ENCODE peak calls at places on chromosome 22, in ten cellular contexts. A is COR-L47, L is AG09309, J is GM19239, X is SK-N-DZ, U is GDM1, Y is caudate nucleus, C is body of pancreas, P is astrocyte of the spinal cord, T is T follicular helper cell. M is an unnamed sample.
A peak's percentile ranks its signal among the peaks of the same experiment; 100 is the strongest.

GRCh38 chr22:39457047-39457545 is 284 bp downstream of the MGAT3 start:
- DNase-seq in A (no peak), L (no peak), J (no peak), X (no peak), U (no peak), Y (no peak), C (no peak), P (no peak), T (no peak), M (no peak)

GRCh38 chr22:47629273-47629711 is 866.8 kb downstream of the TBC1D22A start:
- DNase-seq in A (no peak), L (no peak), J (no peak), X (peak; percentile 49), U (no peak), Y (no peak), C (no peak), P (no peak), T (no peak), M (peak; percentile 35)

GRCh38 chr22:47656806-47657205 is 894.4 kb downstream of the TBC1D22A start:
- DNase-seq in A (no peak), L (no peak), J (no peak), X (no peak), U (no peak), Y (no peak), C (no peak), P (no peak), T (no peak), M (peak; percentile 13)

GRCh38 chr22:20297414-20298109 is 22.3 kb downstream of the DGCR6L start:
- DNase-seq in A (no peak), L (no peak), J (no peak), X (no peak), U (no peak), Y (no peak), C (no peak), P (no peak), T (no peak), M (no peak)

GRCh38 chr22:41369089-41369745 is 12.5 kb upstream of the TEF start:
- DNase-seq in A (no peak), L (no peak), J (no peak), X (no peak), U (no peak), Y (peak; percentile 24), C (peak; percentile 32), P (no peak), T (no peak), M (no peak)

GRCh38 chr22:48138855-48139254 is 1376.4 kb downstream of the TBC1D22A start:
- DNase-seq in A (no peak), L (no peak), J (no peak), X (no peak), U (peak; percentile 77), Y (no peak), C (no peak), P (no peak), T (no peak), M (no peak)

GRCh38 chr22:38802671-38803121 is 8.8 kb upstream of the DNAL4 start:
- DNase-seq in A (peak; percentile 60), L (peak; percentile 92), J (no peak), X (no peak), U (no peak), Y (no peak), C (peak; percentile 57), P (peak; percentile 86), T (no peak), M (no peak)

GRCh38 chr22:31082606-31083376 is 1.7 kb downstream of the SMTN start:
- DNase-seq in A (peak; percentile 36), L (no peak), J (peak; percentile 9), X (peak; percentile 55), U (peak; percentile 26), Y (no peak), C (peak; percentile 69), P (peak; percentile 26), T (peak; percentile 34), M (peak; percentile 71)

GRCh38 chr22:19911540-19912235 is 29.9 kb upstream of the COMT start:
- DNase-seq in A (no peak), L (no peak), J (no peak), X (no peak), U (no peak), Y (no peak), C (no peak), P (no peak), T (no peak), M (no peak)

GRCh38 chr22:20084547-20085413 is 4.7 kb downstream of the DGCR8 start:
- DNase-seq in A (peak; percentile 18), L (no peak), J (no peak), X (peak; percentile 67), U (no peak), Y (no peak), C (peak; percentile 31), P (no peak), T (no peak), M (peak; percentile 81)

GRCh38 chr22:48100685-48101417 is 1338.4 kb downstream of the TBC1D22A start:
- DNase-seq in A (no peak), L (no peak), J (no peak), X (no peak), U (peak; percentile 34), Y (no peak), C (no peak), P (no peak), T (no peak), M (peak; percentile 16)

GRCh38 chr22:40204331-40205116 is 26.8 kb downstream of the TNRC6B start:
- DNase-seq in A (no peak), L (peak; percentile 44), J (no peak), X (peak; percentile 68), U (no peak), Y (no peak), C (no peak), P (peak; percentile 30), T (no peak), M (no peak)

GRCh38 chr22:40401532-40401931 is 31.1 kb downstream of the SGSM3 start:
- DNase-seq in A (no peak), L (no peak), J (no peak), X (no peak), U (no peak), Y (no peak), C (no peak), P (no peak), T (peak; percentile 13), M (no peak)

GRCh38 chr22:45671783-45672563 is at the start of gene ATXN10:
- DNase-seq in A (peak; percentile 78), L (peak; percentile 27), J (peak; percentile 62), X (peak; percentile 77), U (peak; percentile 73), Y (peak; percentile 82), C (peak; percentile 62), P (peak; percentile 76), T (peak; percentile 31), M (peak; percentile 92)

GRCh38 chr22:48483764-48484528 is 1343.7 kb downstream of the BRD1 start:
- DNase-seq in A (no peak), L (no peak), J (no peak), X (no peak), U (no peak), Y (no peak), C (no peak), P (no peak), T (no peak), M (peak; percentile 39)

GRCh38 chr22:37133304-37134018 is 16.3 kb downstream of the IL2RB start:
- DNase-seq in A (no peak), L (no peak), J (no peak), X (no peak), U (no peak), Y (no peak), C (no peak), P (no peak), T (no peak), M (no peak)

GRCh38 chr22:32536352-32536751 is 61.7 kb downstream of the FBXO7 start:
- DNase-seq in A (no peak), L (no peak), J (no peak), X (no peak), U (no peak), Y (no peak), C (no peak), P (no peak), T (no peak), M (no peak)

GRCh38 chr22:37180531-37181231 is 7.4 kb downstream of the C1QTNF6 start:
- DNase-seq in A (no peak), L (no peak), J (no peak), X (no peak), U (no peak), Y (no peak), C (no peak), P (no peak), T (no peak), M (no peak)

GRCh38 chr22:20114506-20115475 is 1.1 kb upstream of the RANBP1 start:
- DNase-seq in A (no peak), L (no peak), J (no peak), X (no peak), U (no peak), Y (no peak), C (no peak), P (no peak), T (no peak), M (no peak)

GRCh38 chr22:38135133-38135706 is 24.7 kb upstream of the BAIAP2L2 start:
- DNase-seq in A (no peak), L (peak; percentile 52), J (no peak), X (no peak), U (no peak), Y (no peak), C (no peak), P (peak; percentile 84), T (no peak), M (no peak)